ENCODE peak calls at places on chromosomes 11 and 22, in seven cellular contexts. Y is body of pancreas, W is RWPE1, B is endothelial cell, R is tibial nerve, Q is neural progenitor cell, L is LoVo. E is an unnamed sample.
A peak's percentile ranks its signal among the peaks of the same experiment; 100 is the strongest.

GRCh38 chr11:121023848-121024751 is at the start of gene TBCEL:
- DNase-seq in Q (peak; percentile 97), R (peak; percentile 82), Y (peak; percentile 87), B (peak; percentile 96), W (peak; percentile 90), L (peak; percentile 64), E (no peak)

GRCh38 chr11:61919841-61920631 is 2.7 kb upstream of the RAB3IL1 start:
- DNase-seq in W (no peak), Y (no peak), R (no peak), L (no peak), B (no peak), Q (no peak), E (peak; percentile 87)

GRCh38 chr11:2830030-2830812 is 55.4 kb downstream of the CDKN1C start:
- DNase-seq in L (no peak), W (no peak), B (no peak), R (no peak), Q (no peak), Y (no peak), E (no peak)

GRCh38 chr11:75350122-75350742 is 1.2 kb downstream of the ARRB1 start:
- DNase-seq in Q (no peak), W (no peak), R (no peak), B (no peak), L (no peak), Y (no peak), E (no peak)

GRCh38 chr22:49827853-49828598 is at the start of gene BRD1:
- DNase-seq in B (peak; percentile 62), L (peak; percentile 47), R (no peak), W (peak; percentile 24), Y (peak; percentile 75), Q (peak; percentile 84), E (no peak)

GRCh38 chr11:36386411-36386810 is 90.3 kb downstream of the PRR5L start:
- DNase-seq in Y (no peak), R (no peak), W (no peak), B (no peak), L (no peak), Q (no peak), E (no peak)

GRCh38 chr22:27269751-27270586 is 531.6 kb downstream of the MN1 start:
- DNase-seq in W (no peak), R (no peak), Y (no peak), B (no peak), L (no peak), Q (no peak), E (no peak)

GRCh38 chr11:2529636-2530035 is 84.8 kb downstream of the KCNQ1 start:
- DNase-seq in Y (peak; percentile 6), Q (no peak), B (no peak), W (no peak), R (no peak), L (no peak), E (no peak)

GRCh38 chr11:58525037-58525614 is 17.2 kb upstream of the OR5B21 start:
- DNase-seq in R (no peak), L (no peak), W (no peak), Q (no peak), B (no peak), Y (no peak), E (no peak)

GRCh38 chr11:36376888-36377758 is 81.0 kb downstream of the PRR5L start:
- DNase-seq in Q (peak; percentile 85), W (peak; percentile 33), R (peak; percentile 28), B (peak; percentile 79), L (peak; percentile 63), Y (peak; percentile 36), E (no peak)

GRCh38 chr11:75721852-75722668 is 4.4 kb downstream of the MOGAT2 start:
- DNase-seq in L (no peak), Q (no peak), B (no peak), W (no peak), R (no peak), Y (no peak), E (no peak)

GRCh38 chr11:123742778-123743177 is 1.3 kb upstream of the ZNF202 start:
- DNase-seq in R (no peak), Y (no peak), W (no peak), B (no peak), Q (no peak), L (no peak), E (no peak)

GRCh38 chr11:121540627-121541026 is 87.9 kb upstream of the SORL1-AS1 start:
- DNase-seq in R (no peak), B (no peak), Q (no peak), L (no peak), Y (no peak), W (peak; percentile 86), E (no peak)

GRCh38 chr11:118845369-118845768 is 38.3 kb upstream of the CXCR5 start:
- DNase-seq in W (peak; percentile 84), L (peak; percentile 7), R (no peak), Y (no peak), Q (no peak), B (no peak), E (no peak)

GRCh38 chr11:70327717-70328116 is 57.2 kb downstream of the PPFIA1 start:
- DNase-seq in Y (no peak), B (no peak), Q (no peak), L (no peak), R (no peak), W (no peak), E (no peak)

GRCh38 chr11:36105743-36106581 is 162.1 kb downstream of the LDLRAD3 start:
- DNase-seq in Q (no peak), L (no peak), W (no peak), R (no peak), Y (no peak), B (no peak), E (no peak)

GRCh38 chr11:70570693-70571395 is 172.5 kb downstream of the CTTN start:
- DNase-seq in W (no peak), B (no peak), Y (no peak), Q (no peak), R (no peak), L (no peak), E (no peak)

GRCh38 chr11:128905345-128906184 is 14.4 kb downstream of the KCNJ5 start:
- DNase-seq in B (peak; percentile 47), R (no peak), W (peak; percentile 67), Q (peak; percentile 72), Y (peak; percentile 72), L (peak; percentile 65), E (no peak)

E was measured in vagina.